ENCODE peak calls at places on chromosomes 5 and 9, in eight cellular contexts. One of them, this sample, is unnamed.

GRCh38 chr9:129436751-129437625 is 183.9 kb downstream of the C9orf50 start:
- DNase-seq in AG10803: peak
- DNase-seq in astrocyte of the cerebellum: no peak
- DNase-seq in mesenchymal stem cell: peak
- DNase-seq in mesendoderm: peak
- DNase-seq in ovary: peak
- DNase-seq in stomach: peak
- DNase-seq in GM06990: no peak
- DNase-seq in this sample: no peak

GRCh38 chr5:177300236-177300880 is 3.2 kb downstream of the RAB24 start:
- DNase-seq in GM06990: peak
- DNase-seq in astrocyte of the cerebellum: peak
- DNase-seq in stomach: peak
- DNase-seq in AG10803: peak
- DNase-seq in mesenchymal stem cell: peak
- DNase-seq in ovary: peak
- DNase-seq in mesendoderm: peak
- DNase-seq in this sample: no peak

GRCh38 chr5:127844631-127845030 is 141.4 kb downstream of the CCDC192 start:
- DNase-seq in GM06990: no peak
- DNase-seq in mesenchymal stem cell: no peak
- DNase-seq in AG10803: no peak
- DNase-seq in mesendoderm: no peak
- DNase-seq in stomach: peak
- DNase-seq in ovary: no peak
- DNase-seq in astrocyte of the cerebellum: no peak
- DNase-seq in this sample: no peak

GRCh38 chr9:546797-547223 is 294.7 kb upstream of the DMRT1 start:
- DNase-seq in mesenchymal stem cell: no peak
- DNase-seq in astrocyte of the cerebellum: no peak
- DNase-seq in ovary: peak
- DNase-seq in AG10803: no peak
- DNase-seq in stomach: no peak
- DNase-seq in GM06990: no peak
- DNase-seq in mesendoderm: peak
- DNase-seq in this sample: no peak

GRCh38 chr5:11319851-11320580 is 559.0 kb upstream of the DAP start:
- DNase-seq in mesendoderm: no peak
- DNase-seq in ovary: no peak
- DNase-seq in stomach: no peak
- DNase-seq in GM06990: no peak
- DNase-seq in AG10803: no peak
- DNase-seq in astrocyte of the cerebellum: peak
- DNase-seq in mesenchymal stem cell: peak
- DNase-seq in this sample: no peak

GRCh38 chr9:88531920-88532319 is 3.1 kb upstream of the NXNL2 start:
- DNase-seq in ovary: no peak
- DNase-seq in mesendoderm: peak
- DNase-seq in astrocyte of the cerebellum: no peak
- DNase-seq in stomach: no peak
- DNase-seq in mesenchymal stem cell: no peak
- DNase-seq in AG10803: no peak
- DNase-seq in GM06990: no peak
- DNase-seq in this sample: no peak

GRCh38 chr9:90999425-91000397 is 198.1 kb downstream of the SYK start:
- DNase-seq in stomach: no peak
- DNase-seq in AG10803: no peak
- DNase-seq in mesenchymal stem cell: no peak
- DNase-seq in astrocyte of the cerebellum: no peak
- DNase-seq in mesendoderm: no peak
- DNase-seq in GM06990: no peak
- DNase-seq in ovary: no peak
- DNase-seq in this sample: no peak

GRCh38 chr5:171562822-171563221 is 143.4 kb downstream of the FGF18 start:
- DNase-seq in AG10803: no peak
- DNase-seq in mesenchymal stem cell: peak
- DNase-seq in ovary: no peak
- DNase-seq in mesendoderm: no peak
- DNase-seq in astrocyte of the cerebellum: no peak
- DNase-seq in stomach: no peak
- DNase-seq in GM06990: no peak
- DNase-seq in this sample: no peak

GRCh38 chr5:38500861-38501260 is 55.6 kb downstream of the LIFR start:
- DNase-seq in ovary: no peak
- DNase-seq in mesendoderm: peak
- DNase-seq in AG10803: peak
- DNase-seq in astrocyte of the cerebellum: peak
- DNase-seq in stomach: no peak
- DNase-seq in mesenchymal stem cell: peak
- DNase-seq in GM06990: no peak
- DNase-seq in this sample: peak

GRCh38 chr5:17395106-17395505 is 102.9 kb upstream of the TAF11L2 start:
- DNase-seq in AG10803: no peak
- DNase-seq in ovary: no peak
- DNase-seq in GM06990: no peak
- DNase-seq in stomach: no peak
- DNase-seq in mesenchymal stem cell: peak
- DNase-seq in mesendoderm: no peak
- DNase-seq in astrocyte of the cerebellum: no peak
- DNase-seq in this sample: no peak

GRCh38 chr9:107698779-107699564 is 209.4 kb upstream of the KLF4 start:
- DNase-seq in mesendoderm: no peak
- DNase-seq in GM06990: no peak
- DNase-seq in AG10803: no peak
- DNase-seq in mesenchymal stem cell: no peak
- DNase-seq in ovary: no peak
- DNase-seq in astrocyte of the cerebellum: no peak
- DNase-seq in stomach: no peak
- DNase-seq in this sample: no peak

GRCh38 chr5:96247097-96247675 is 185.9 kb downstream of the PCSK1 start:
- DNase-seq in mesenchymal stem cell: peak
- DNase-seq in ovary: no peak
- DNase-seq in astrocyte of the cerebellum: peak
- DNase-seq in GM06990: no peak
- DNase-seq in mesendoderm: peak
- DNase-seq in stomach: peak
- DNase-seq in AG10803: peak
- DNase-seq in this sample: no peak

GRCh38 chr9:38621434-38622082 is 1.2 kb upstream of the ANKRD18A start:
- DNase-seq in AG10803: no peak
- DNase-seq in GM06990: peak
- DNase-seq in stomach: peak
- DNase-seq in mesendoderm: peak
- DNase-seq in mesenchymal stem cell: no peak
- DNase-seq in astrocyte of the cerebellum: no peak
- DNase-seq in ovary: no peak
- DNase-seq in this sample: no peak

GRCh38 chr5:135484563-135485157 is 32.5 kb upstream of the TIFAB start:
- DNase-seq in astrocyte of the cerebellum: no peak
- DNase-seq in stomach: no peak
- DNase-seq in mesenchymal stem cell: no peak
- DNase-seq in AG10803: no peak
- DNase-seq in mesendoderm: no peak
- DNase-seq in ovary: no peak
- DNase-seq in GM06990: no peak
- DNase-seq in this sample: no peak

GRCh38 chr5:2220741-2221140 is 338.0 kb upstream of the IRX4 start:
- DNase-seq in astrocyte of the cerebellum: no peak
- DNase-seq in ovary: no peak
- DNase-seq in stomach: no peak
- DNase-seq in AG10803: no peak
- DNase-seq in GM06990: no peak
- DNase-seq in mesenchymal stem cell: no peak
- DNase-seq in mesendoderm: no peak
- DNase-seq in this sample: no peak

GRCh38 chr9:121518634-121519033 is 19.0 kb upstream of the GGTA1 start:
- DNase-seq in ovary: no peak
- DNase-seq in GM06990: no peak
- DNase-seq in astrocyte of the cerebellum: no peak
- DNase-seq in stomach: no peak
- DNase-seq in mesenchymal stem cell: no peak
- DNase-seq in mesendoderm: no peak
- DNase-seq in AG10803: no peak
- DNase-seq in this sample: no peak

GRCh38 chr5:79976759-79977515 is 14.1 kb downstream of the MTX3 start:
- DNase-seq in mesenchymal stem cell: peak
- DNase-seq in mesendoderm: no peak
- DNase-seq in stomach: no peak
- DNase-seq in GM06990: no peak
- DNase-seq in AG10803: no peak
- DNase-seq in astrocyte of the cerebellum: no peak
- DNase-seq in ovary: no peak
- DNase-seq in this sample: no peak

GRCh38 chr5:149521739-149522373 is 29.4 kb downstream of the CSNK1A1 start:
- DNase-seq in mesenchymal stem cell: no peak
- DNase-seq in AG10803: no peak
- DNase-seq in GM06990: no peak
- DNase-seq in astrocyte of the cerebellum: no peak
- DNase-seq in ovary: no peak
- DNase-seq in stomach: no peak
- DNase-seq in mesendoderm: no peak
- DNase-seq in this sample: no peak

GRCh38 chr9:126122901-126123616 is 203.6 kb upstream of the MVB12B start:
- DNase-seq in astrocyte of the cerebellum: no peak
- DNase-seq in GM06990: no peak
- DNase-seq in stomach: no peak
- DNase-seq in mesenchymal stem cell: no peak
- DNase-seq in mesendoderm: no peak
- DNase-seq in ovary: no peak
- DNase-seq in AG10803: no peak
- DNase-seq in this sample: no peak

GRCh38 chr5:36202521-36202961 is 39.2 kb downstream of the NADK2 start:
- DNase-seq in mesenchymal stem cell: peak
- DNase-seq in AG10803: peak
- DNase-seq in stomach: no peak
- DNase-seq in GM06990: no peak
- DNase-seq in mesendoderm: no peak
- DNase-seq in ovary: no peak
- DNase-seq in astrocyte of the cerebellum: no peak
- DNase-seq in this sample: peak

GRCh38 chr9:76415731-76416130 is 21.5 kb upstream of the RFK start:
- DNase-seq in mesenchymal stem cell: no peak
- DNase-seq in AG10803: peak
- DNase-seq in ovary: no peak
- DNase-seq in astrocyte of the cerebellum: peak
- DNase-seq in stomach: peak
- DNase-seq in GM06990: no peak
- DNase-seq in mesendoderm: no peak
- DNase-seq in this sample: no peak

GRCh38 chr9:18888241-18888794 is 144.7 kb downstream of the SAXO1 start:
- DNase-seq in GM06990: no peak
- DNase-seq in astrocyte of the cerebellum: peak
- DNase-seq in AG10803: peak
- DNase-seq in ovary: no peak
- DNase-seq in mesenchymal stem cell: no peak
- DNase-seq in mesendoderm: no peak
- DNase-seq in stomach: no peak
- DNase-seq in this sample: peak
- H3K4me3 ChIP-seq in GM06990: no peak
- H3K4me3 ChIP-seq in astrocyte of the cerebellum: no peak
- H3K4me3 ChIP-seq in AG10803: no peak
- H3K4me3 ChIP-seq in ovary: no peak
- H3K4me3 ChIP-seq in mesenchymal stem cell: no peak
- H3K4me3 ChIP-seq in mesendoderm: no peak
- H3K4me3 ChIP-seq in stomach: no peak
- H3K4me3 ChIP-seq in this sample: no peak

GRCh38 chr5:87410941-87411340 is 1.8 kb downstream of the CCNH start:
- DNase-seq in mesendoderm: no peak
- DNase-seq in GM06990: no peak
- DNase-seq in astrocyte of the cerebellum: peak
- DNase-seq in ovary: no peak
- DNase-seq in AG10803: peak
- DNase-seq in stomach: no peak
- DNase-seq in mesenchymal stem cell: peak
- DNase-seq in this sample: peak
- H3K4me3 ChIP-seq in mesendoderm: no peak
- H3K4me3 ChIP-seq in GM06990: peak
- H3K4me3 ChIP-seq in astrocyte of the cerebellum: peak
- H3K4me3 ChIP-seq in ovary: no peak
- H3K4me3 ChIP-seq in AG10803: peak
- H3K4me3 ChIP-seq in stomach: no peak
- H3K4me3 ChIP-seq in mesenchymal stem cell: peak
- H3K4me3 ChIP-seq in this sample: no peak

GRCh38 chr5:14267166-14267838 is 124.2 kb downstream of the TRIO start:
- DNase-seq in AG10803: no peak
- DNase-seq in mesenchymal stem cell: no peak
- DNase-seq in stomach: no peak
- DNase-seq in ovary: no peak
- DNase-seq in GM06990: no peak
- DNase-seq in mesendoderm: peak
- DNase-seq in astrocyte of the cerebellum: no peak
- DNase-seq in this sample: no peak

GRCh38 chr5:14268738-14269137 is 125.6 kb downstream of the TRIO start:
- DNase-seq in AG10803: peak
- DNase-seq in ovary: peak
- DNase-seq in mesenchymal stem cell: no peak
- DNase-seq in stomach: no peak
- DNase-seq in mesendoderm: no peak
- DNase-seq in astrocyte of the cerebellum: peak
- DNase-seq in GM06990: no peak
- DNase-seq in this sample: no peak

GRCh38 chr5:14268236-14268701 is 125.1 kb downstream of the TRIO start:
- DNase-seq in mesendoderm: peak
- DNase-seq in mesenchymal stem cell: peak
- DNase-seq in ovary: no peak
- DNase-seq in stomach: no peak
- DNase-seq in AG10803: peak
- DNase-seq in GM06990: no peak
- DNase-seq in astrocyte of the cerebellum: no peak
- DNase-seq in this sample: no peak

GRCh38 chr5:14270212-14270702 is 127.1 kb downstream of the TRIO start:
- DNase-seq in mesendoderm: peak
- DNase-seq in ovary: peak
- DNase-seq in AG10803: peak
- DNase-seq in astrocyte of the cerebellum: peak
- DNase-seq in stomach: no peak
- DNase-seq in GM06990: no peak
- DNase-seq in mesenchymal stem cell: peak
- DNase-seq in this sample: no peak

DNA sequence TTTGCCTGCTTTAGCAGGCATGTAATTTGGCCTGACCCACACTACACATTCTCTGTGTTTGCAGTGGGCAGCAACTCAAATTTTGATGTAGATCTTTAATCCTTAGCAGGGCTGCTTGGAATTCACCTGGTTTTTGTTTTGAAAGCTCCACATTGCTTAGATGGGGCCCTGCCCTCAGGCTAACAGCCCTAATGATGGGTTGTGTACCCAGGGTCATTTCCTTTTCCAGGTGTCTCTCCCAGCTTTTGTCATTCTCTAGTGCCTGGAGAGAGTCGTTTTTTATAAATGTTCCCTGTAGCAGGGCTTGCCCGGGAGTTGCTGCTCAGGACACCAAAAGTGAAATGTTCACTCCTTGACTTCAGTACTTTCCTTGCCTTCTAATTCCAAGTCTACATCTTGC is 126.3 kb downstream of the TRIO start:
- DNase-seq in astrocyte of the cerebellum: no peak
- DNase-seq in mesenchymal stem cell: no peak
- DNase-seq in AG10803: no peak
- DNase-seq in ovary: no peak
- DNase-seq in mesendoderm: peak
- DNase-seq in GM06990: no peak
- DNase-seq in stomach: no peak
- DNase-seq in this sample: no peak
- H3K4me3 ChIP-seq in astrocyte of the cerebellum: no peak
- H3K4me3 ChIP-seq in mesenchymal stem cell: no peak
- H3K4me3 ChIP-seq in AG10803: no peak
- H3K4me3 ChIP-seq in ovary: no peak
- H3K4me3 ChIP-seq in mesendoderm: no peak
- H3K4me3 ChIP-seq in GM06990: no peak
- H3K4me3 ChIP-seq in stomach: no peak
- H3K4me3 ChIP-seq in this sample: no peak

GRCh38 chr9:132671620-132672412 is 1.6 kb downstream of the GTF3C4 start:
- DNase-seq in mesenchymal stem cell: peak
- DNase-seq in ovary: no peak
- DNase-seq in astrocyte of the cerebellum: no peak
- DNase-seq in AG10803: no peak
- DNase-seq in mesendoderm: no peak
- DNase-seq in stomach: no peak
- DNase-seq in GM06990: no peak
- DNase-seq in this sample: no peak
- H3K4me3 ChIP-seq in mesenchymal stem cell: peak
- H3K4me3 ChIP-seq in ovary: peak
- H3K4me3 ChIP-seq in astrocyte of the cerebellum: peak
- H3K4me3 ChIP-seq in AG10803: peak
- H3K4me3 ChIP-seq in mesendoderm: peak
- H3K4me3 ChIP-seq in stomach: peak
- H3K4me3 ChIP-seq in GM06990: peak
- H3K4me3 ChIP-seq in this sample: peak